ENCODE peak calls at places on chromosome 11, in nine cellular contexts. M is HFF-Myc, I is ovary, J is HCT116, Q is pancreas, D is GM06990, Z is left lung, O is upper lobe of right lung, A is GM23248. F is an unnamed sample.

GRCh38 chr11:118928870-118929495 is 3.3 kb upstream of the BCL9L start:
- DNase-seq in Z (peak), I (no peak), M (no peak), A (peak), Q (peak), J (no peak), O (peak), D (no peak), F (no peak)

GRCh38 chr11:120337133-120337895 is 1.1 kb downstream of the ARHGEF12 start:
- DNase-seq in M (no peak), Z (peak), D (peak), I (peak), Q (peak), O (no peak), J (no peak), A (peak), F (no peak)

GRCh38 chr11:67277231-67277961 is 11.1 kb downstream of the GRK2 start:
- DNase-seq in Z (peak), J (no peak), M (peak), D (peak), O (peak), A (peak), I (peak), Q (no peak), F (no peak)

GRCh38 chr11:73186294-73186850 is 31.7 kb upstream of the P2RY2 start:
- DNase-seq in D (no peak), M (no peak), O (no peak), Z (no peak), Q (no peak), A (peak), J (no peak), I (no peak), F (no peak)

GRCh38 chr11:11513438-11513837 is 108.4 kb downstream of the GALNT18 start:
- DNase-seq in A (peak), I (no peak), O (no peak), Q (no peak), Z (no peak), D (no peak), M (no peak), J (no peak), F (peak)

GRCh38 chr11:6666302-6667183 is 10.9 kb upstream of the DCHS1 start:
- DNase-seq in A (no peak), J (no peak), I (no peak), O (no peak), D (no peak), M (no peak), Z (no peak), Q (no peak), F (no peak)

GRCh38 chr11:118621071-118621815 is 13.8 kb downstream of the PHLDB1 start:
- DNase-seq in D (no peak), M (peak), O (peak), Q (peak), Z (peak), I (peak), J (peak), A (peak), F (no peak)

GRCh38 chr11:64767344-64768299 is 7.8 kb upstream of the PYGM start:
- DNase-seq in O (peak), Q (peak), J (peak), D (no peak), Z (peak), A (peak), I (peak), M (no peak), F (peak)

GRCh38 chr11:4926607-4927006 is 2.5 kb upstream of the OR51G1 start:
- DNase-seq in Z (no peak), Q (no peak), A (peak), I (no peak), D (no peak), J (no peak), O (no peak), M (no peak), F (no peak)

GRCh38 chr11:24421766-24422165 is 75.1 kb upstream of the LUZP2 start:
- DNase-seq in J (no peak), O (no peak), Q (no peak), A (no peak), M (no peak), Z (no peak), I (no peak), D (no peak), F (no peak)

GRCh38 chr11:45180158-45180887 is 33.9 kb downstream of the PRDM11 start:
- DNase-seq in A (peak), I (peak), Z (peak), J (peak), O (peak), M (no peak), D (no peak), Q (peak), F (no peak)

GRCh38 chr11:106594751-106595351 is 423.4 kb downstream of the GUCY1A2 start:
- DNase-seq in J (no peak), D (no peak), A (no peak), Z (no peak), I (no peak), Q (no peak), M (no peak), O (no peak), F (no peak)

GRCh38 chr11:94043241-94043640 is 22.1 kb downstream of the HEPHL1 start:
- DNase-seq in Q (no peak), M (no peak), A (no peak), I (no peak), J (no peak), O (no peak), D (no peak), Z (no peak), F (no peak)

GRCh38 chr11:83156150-83156995 is 558 bp upstream of the PCF11 start:
- DNase-seq in J (peak), I (peak), Q (peak), D (peak), Z (peak), O (peak), A (peak), M (peak), F (peak)

GRCh38 chr11:69148806-69149205 is 6.9 kb upstream of the SMIM38 start:
- DNase-seq in A (no peak), J (no peak), Z (peak), M (no peak), I (no peak), Q (no peak), O (peak), D (no peak), F (no peak)

GRCh38 chr11:17020831-17021230 is 6.6 kb upstream of the PLEKHA7 start:
- DNase-seq in Z (no peak), J (no peak), D (no peak), Q (no peak), I (no peak), M (no peak), A (no peak), O (no peak), F (no peak)

GRCh38 chr11:57647960-57648776 is 1.5 kb downstream of the YPEL4 start:
- DNase-seq in M (no peak), A (peak), Z (no peak), O (peak), Q (no peak), D (no peak), J (no peak), I (peak), F (no peak)

GRCh38 chr11:118012083-118012669 is 26.0 kb downstream of the IL10RA start:
- DNase-seq in I (no peak), Q (no peak), J (no peak), M (no peak), A (peak), O (peak), Z (peak), D (no peak), F (no peak)

GRCh38 chr11:88508558-88508807 is 170.9 kb upstream of the CTSC start:
- DNase-seq in A (no peak), Z (no peak), O (no peak), I (peak), D (no peak), J (no peak), Q (no peak), M (no peak), F (no peak)
- H3K4me3 ChIP-seq in A (peak), Z (peak), O (peak), I (no peak), D (no peak), J (no peak), Q (peak), M (peak), F (no peak)

GRCh38 chr11:21514298-21514697 is 678.6 kb upstream of the ANO5 start:
- DNase-seq in I (no peak), M (no peak), Q (no peak), O (no peak), D (no peak), A (peak), J (no peak), Z (no peak), F (peak)

GRCh38 chr11:21511835-21512440 is 680.9 kb upstream of the ANO5 start:
- DNase-seq in Q (peak), O (peak), M (no peak), Z (peak), A (peak), I (no peak), D (no peak), J (peak), F (peak)
- H3K4me3 ChIP-seq in Q (no peak), O (no peak), M (no peak), Z (no peak), A (no peak), I (no peak), D (no peak), J (no peak), F (no peak)

GRCh38 chr11:112968988-112969714 is 7.9 kb downstream of the NCAM1 start:
- DNase-seq in O (no peak), Z (no peak), D (no peak), J (no peak), M (no peak), A (peak), Q (no peak), I (no peak), F (no peak)
- H3K4me3 ChIP-seq in O (no peak), Z (no peak), D (no peak), J (no peak), M (no peak), A (no peak), Q (no peak), I (no peak), F (no peak)

GRCh38 chr11:8963569-8964323 is 496 bp downstream of the TMEM9B start:
- DNase-seq in D (no peak), I (no peak), Q (peak), J (peak), M (no peak), A (peak), O (peak), Z (peak), F (peak)

GRCh38 chr11:8959546-8960166 is 4.6 kb downstream of the TMEM9B start:
- DNase-seq in J (peak), Z (no peak), D (peak), M (peak), O (no peak), A (peak), I (no peak), Q (peak), F (peak)

GRCh38 chr11:8967159-8967558 is 2.9 kb upstream of the TMEM9B start:
- DNase-seq in A (no peak), D (no peak), Z (no peak), O (no peak), Q (no peak), I (no peak), J (no peak), M (no peak), F (no peak)

GRCh38 chr11:8964324-8965320 is at the start of gene TMEM9B:
- DNase-seq in I (peak), M (peak), D (peak), O (peak), A (peak), J (peak), Z (peak), Q (peak), F (peak)

DNA sequence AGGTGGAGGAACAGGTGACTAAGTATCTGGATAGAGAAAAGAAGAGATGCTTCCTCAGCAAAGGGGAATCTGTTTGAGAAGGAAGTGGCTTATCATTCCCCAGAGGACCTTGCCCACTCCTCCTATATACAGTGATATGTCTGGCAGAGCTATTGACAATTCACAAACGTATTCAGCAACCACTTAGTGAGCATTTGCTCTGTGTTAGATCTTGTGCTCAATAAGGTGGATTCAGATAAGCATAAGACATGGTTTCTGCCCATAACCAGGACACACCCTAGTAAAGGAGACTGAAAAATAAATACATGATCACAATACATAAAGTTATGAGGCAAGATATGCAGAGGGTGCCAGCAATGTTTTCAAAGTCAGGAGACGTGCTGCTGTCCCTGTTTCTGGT is 1.4 kb downstream of the TMEM9B start:
- DNase-seq in Q (no peak), A (peak), M (no peak), D (no peak), Z (no peak), O (no peak), I (no peak), J (no peak), F (no peak)
- H3K4me3 ChIP-seq in Q (peak), A (peak), M (peak), D (peak), Z (no peak), O (peak), I (no peak), J (peak), F (peak)

GRCh38 chr11:46381836-46382643 is 571 bp downstream of the MDK start:
- DNase-seq in I (peak), A (peak), Q (no peak), J (no peak), Z (no peak), D (no peak), M (no peak), O (no peak), F (no peak)
- H3K4me3 ChIP-seq in I (peak), A (peak), Q (peak), J (peak), Z (peak), D (peak), M (peak), O (peak), F (peak)

GRCh38 chr11:61832758-61833157 is 4.7 kb downstream of the FADS2 start:
- DNase-seq in D (no peak), J (no peak), M (no peak), I (no peak), A (no peak), O (no peak), Z (no peak), Q (peak), F (no peak)
- H3K4me3 ChIP-seq in D (no peak), J (no peak), M (no peak), I (no peak), A (no peak), O (no peak), Z (no peak), Q (no peak), F (no peak)